ENCODE peak calls at places on chromosomes 12 and 14, in four cellular contexts. S, O, C and G are unnamed samples.

GRCh38 chr12:62466018-62466595 is 519 bp upstream of the MON2 start:
- DNase-seq in C (peak; percentile 67), S (no peak), O (no peak), G (no peak)

GRCh38 chr12:76878045-76878898 is 547 bp downstream of the CSRP2 start:
- DNase-seq in S (no peak), O (no peak), C (peak; percentile 71), G (no peak)

GRCh38 chr14:45177081-45177480 is 41.4 kb downstream of the FANCM start:
- DNase-seq in O (no peak), S (no peak), C (no peak), G (no peak)

GRCh38 chr12:42588308-42588836 is 1.2 kb downstream of the PRICKLE1 start:
- DNase-seq in O (no peak), C (no peak), S (no peak), G (no peak)

GRCh38 chr12:32505546-32505945 is 106.2 kb downstream of the FGD4 start:
- DNase-seq in O (no peak), S (no peak), C (no peak), G (no peak)

GRCh38 chr14:62711351-62712023 is 333.8 kb downstream of the KCNH5 start:
- DNase-seq in S (no peak), O (no peak), C (no peak), G (no peak)

GRCh38 chr12:4172999-4173398 is 100.6 kb upstream of the CCND2 start:
- DNase-seq in O (no peak), C (no peak), S (no peak), G (no peak)

GRCh38 chr12:82383930-82384513 is 25.7 kb downstream of the METTL25 start:
- DNase-seq in S (no peak), C (no peak), O (no peak), G (no peak)

GRCh38 chr14:87131879-87132278 is 861.1 kb downstream of the GALC start:
- DNase-seq in O (no peak), C (no peak), S (no peak), G (no peak)

GRCh38 chr12:105331805-105332251 is 1.3 kb downstream of the C12orf75 start:
- DNase-seq in S (no peak), C (no peak), O (no peak), G (no peak)

GRCh38 chr12:128353271-128353670 is 86.3 kb downstream of the TMEM132C start:
- DNase-seq in S (no peak), C (no peak), O (no peak), G (no peak)

GRCh38 chr14:40870252-40870651 is 736.4 kb upstream of the LRFN5 start:
- DNase-seq in O (no peak), S (no peak), C (no peak), G (no peak)

GRCh38 chr12:3065300-3065699 is 11.9 kb upstream of the TSPAN9 start:
- DNase-seq in C (no peak), S (no peak), O (peak; percentile 3), G (no peak)

GRCh38 chr12:108609535-108610335 is 11.9 kb upstream of the TMEM119 start:
- DNase-seq in O (peak; percentile 86), C (peak; percentile 77), S (no peak), G (peak; percentile 81)